ENCODE peak calls at places on chromosomes 6 and 20, in ten cellular contexts. I is HepG2, E is HCT116, Q is stomach, V is prostate gland, B is upper lobe of left lung, W is GM23338, A is GM12878, U is spleen, M is transverse colon. Z is an unnamed sample. For H3K4me1, the result is how much of the 10 kb centered on the place peaks cover.

GRCh38 chr20:24783631-24784492 is 165.2 kb upstream of the CST7 start:
- DNase-seq in I (peak), U (peak), M (peak), B (no peak), E (no peak), W (peak), V (no peak), A (peak), Q (peak), Z (peak)

GRCh38 chr6:170099387-170099786 is 191.5 kb downstream of the DLL1 start:
- DNase-seq in A (no peak), V (no peak), E (no peak), Q (peak), I (no peak), B (peak), M (no peak), U (peak), W (no peak), Z (peak)

GRCh38 chr6:71347119-71347518 is 58.5 kb downstream of the OGFRL1 start:
- DNase-seq in U (no peak), M (no peak), B (no peak), A (no peak), E (no peak), Q (no peak), W (no peak), I (no peak), V (no peak), Z (no peak)

GRCh38 chr6:134063121-134063965 is 10.9 kb upstream of the SLC2A12 start:
- DNase-seq in W (peak), A (no peak), V (no peak), E (no peak), B (no peak), U (no peak), I (peak), Q (no peak), M (no peak), Z (no peak)

GRCh38 chr6:41734666-41735426 is 562 bp downstream of the TFEB start:
- DNase-seq in W (peak), A (no peak), U (peak), E (peak), I (peak), Q (peak), B (peak), M (peak), V (peak), Z (peak)

GRCh38 chr20:31708839-31709534 is 13.7 kb downstream of the BCL2L1 start:
- DNase-seq in E (no peak), W (peak), U (peak), Q (peak), V (no peak), I (no peak), B (peak), A (no peak), M (no peak), Z (peak)

GRCh38 chr6:144149894-144150672 is at the start of gene STX11:
- DNase-seq in B (peak), Q (peak), U (peak), W (peak), A (peak), V (peak), E (no peak), I (no peak), M (peak), Z (peak)

GRCh38 chr6:100479180-100480035 is 14.7 kb upstream of the SIM1 start:
- DNase-seq in M (no peak), I (peak), V (no peak), W (peak), U (no peak), Q (no peak), A (peak), B (no peak), E (peak), Z (no peak)

GRCh38 chr20:45372241-45372640 is 5.9 kb downstream of the TP53TG5 start:
- DNase-seq in E (no peak), Q (no peak), I (no peak), U (no peak), M (no peak), W (no peak), B (peak), A (no peak), V (no peak), Z (no peak)

GRCh38 chr6:156582509-156582992 is 194.6 kb upstream of the ARID1B start:
- DNase-seq in M (peak), U (no peak), A (no peak), I (no peak), W (no peak), V (no peak), E (no peak), B (no peak), Q (no peak), Z (no peak)

GRCh38 chr6:123569575-123569974 is 67.2 kb downstream of the TRDN start:
- DNase-seq in V (no peak), A (no peak), E (no peak), Q (no peak), U (no peak), M (no peak), I (no peak), B (no peak), W (no peak), Z (no peak)

GRCh38 chr6:156559151-156559690 is 218.0 kb upstream of the ARID1B start:
- DNase-seq in B (no peak), Q (no peak), V (no peak), U (peak), I (no peak), W (no peak), E (no peak), A (no peak), M (no peak), Z (no peak)

GRCh38 chr6:19333936-19334335 is 503.2 kb upstream of the ID4 start:
- DNase-seq in W (no peak), M (no peak), A (no peak), Q (no peak), I (no peak), B (no peak), V (no peak), U (no peak), E (no peak), Z (no peak)

GRCh38 chr6:112935402-112936078 is 588.4 kb downstream of the RFPL4B start:
- DNase-seq in W (no peak), Q (no peak), E (no peak), M (no peak), I (no peak), U (no peak), V (no peak), A (no peak), B (no peak), Z (no peak)

GRCh38 chr6:37456126-37456525 is 23.1 kb downstream of the CMTR1 start:
- DNase-seq in W (no peak), A (no peak), V (no peak), B (no peak), U (no peak), E (no peak), I (no peak), M (no peak), Q (no peak), Z (no peak)

GRCh38 chr6:83199865-83200230 is 6.7 kb downstream of the RWDD2A start:
- DNase-seq in I (no peak), W (no peak), V (no peak), M (no peak), E (no peak), B (no peak), A (no peak), Q (no peak), U (no peak), Z (no peak)

GRCh38 chr6:14466278-14466677 is 348.7 kb downstream of the CD83 start:
- DNase-seq in W (no peak), M (no peak), U (no peak), I (no peak), V (no peak), A (no peak), E (no peak), Q (no peak), B (no peak), Z (no peak)

GRCh38 chr6:150184850-150185480 is 42.1 kb downstream of the PPP1R14C start:
- DNase-seq in I (no peak), U (no peak), B (no peak), E (no peak), A (peak), V (no peak), M (no peak), W (no peak), Q (no peak), Z (no peak)

GRCh38 chr20:47389867-47390347 is 33.4 kb upstream of the ZMYND8 start:
- DNase-seq in U (no peak), V (no peak), A (no peak), M (no peak), B (no peak), Q (no peak), W (no peak), I (no peak), E (no peak), Z (no peak)

GRCh38 chr6:33904050-33904827 is 100.4 kb upstream of the MLN start:
- DNase-seq in I (no peak), Q (no peak), B (no peak), E (no peak), A (peak), W (no peak), U (peak), V (no peak), M (peak), Z (no peak)

GRCh38 chr6:33907227-33907626 is 103.4 kb upstream of the MLN start:
- DNase-seq in M (no peak), Q (no peak), W (no peak), U (no peak), V (no peak), I (no peak), E (no peak), B (no peak), A (no peak), Z (no peak)

GRCh38 chr6:33906413-33906812 is 102.6 kb upstream of the MLN start:
- DNase-seq in B (no peak), U (no peak), W (no peak), M (no peak), A (no peak), V (peak), I (no peak), Q (no peak), E (no peak), Z (no peak)

GRCh38 chr6:33903579-33903978 is 99.8 kb upstream of the MLN start:
- DNase-seq in B (no peak), E (no peak), A (no peak), W (no peak), Q (no peak), M (no peak), V (no peak), I (no peak), U (no peak), Z (no peak)

DNA sequence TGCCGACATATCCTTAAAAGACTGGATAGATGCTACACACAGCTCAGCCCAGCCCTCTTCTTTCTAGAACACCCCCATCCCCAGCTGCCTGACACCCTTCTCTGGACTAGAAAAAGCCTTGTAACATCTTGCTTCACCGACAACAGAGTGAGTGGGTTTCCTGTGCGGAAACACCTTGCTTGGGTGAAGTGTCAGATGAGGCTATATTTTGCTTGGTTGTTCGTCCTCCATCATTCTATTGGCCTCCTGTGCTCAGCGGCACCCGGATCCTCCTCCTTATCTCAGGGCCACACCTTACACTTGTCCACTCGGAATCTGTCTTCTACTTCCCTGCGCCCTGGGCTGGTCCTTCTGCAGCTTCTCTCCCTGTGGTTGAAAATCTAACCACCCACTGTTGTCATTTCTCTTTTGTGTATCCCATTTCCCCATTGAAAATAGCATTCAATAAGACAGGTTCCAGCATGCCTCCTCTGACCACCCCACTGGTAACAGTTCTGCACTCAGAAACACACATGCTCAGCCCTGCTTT is 101.3 kb upstream of the MLN start:
- DNase-seq in E (no peak), M (no peak), W (no peak), I (no peak), B (no peak), Q (no peak), U (peak), A (peak), V (no peak), Z (no peak)
- TF ChIP-seq POLR2AphosphoS5 in E (no peak), M (no peak), W (no peak), I (no peak), B (no peak), Q (no peak), U (no peak), A (no peak), V (no peak), Z (no peak)

GRCh38 chr20:34624628-34625027 is 52.3 kb downstream of the PIGU start:
- DNase-seq in Q (no peak), M (no peak), E (no peak), B (no peak), A (no peak), V (peak), U (no peak), W (no peak), I (no peak), Z (no peak)
- H3K4me1 ChIP-seq in Q (under half), M (under half), E (under half), B (under half), A (under half), V (under half), U (under half), W (under half), I (half or more), Z (under half)

DNA sequence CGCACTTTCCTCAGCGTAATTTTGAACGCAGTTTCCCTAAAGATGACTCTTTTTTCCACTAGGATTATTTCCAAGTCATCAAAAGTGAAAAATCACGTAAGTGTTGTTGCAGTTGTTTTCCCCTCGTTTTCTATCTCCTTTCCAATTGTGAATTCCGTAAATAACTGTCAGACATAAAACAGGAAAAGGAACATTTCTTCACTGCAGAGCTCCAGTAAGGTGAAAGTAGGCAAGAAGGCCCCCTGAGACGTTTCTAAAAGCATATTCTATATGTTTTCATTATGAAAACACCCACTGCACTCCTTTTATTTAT is 17.7 kb downstream of the HIVEP2 start:
- DNase-seq in E (no peak), V (no peak), I (no peak), B (no peak), M (no peak), W (no peak), Q (no peak), U (no peak), A (no peak), Z (no peak)
- H3K27ac ChIP-seq in E (peak), V (peak), I (peak), B (peak), M (peak), W (peak), Q (peak), U (peak), A (peak), Z (peak)

DNA sequence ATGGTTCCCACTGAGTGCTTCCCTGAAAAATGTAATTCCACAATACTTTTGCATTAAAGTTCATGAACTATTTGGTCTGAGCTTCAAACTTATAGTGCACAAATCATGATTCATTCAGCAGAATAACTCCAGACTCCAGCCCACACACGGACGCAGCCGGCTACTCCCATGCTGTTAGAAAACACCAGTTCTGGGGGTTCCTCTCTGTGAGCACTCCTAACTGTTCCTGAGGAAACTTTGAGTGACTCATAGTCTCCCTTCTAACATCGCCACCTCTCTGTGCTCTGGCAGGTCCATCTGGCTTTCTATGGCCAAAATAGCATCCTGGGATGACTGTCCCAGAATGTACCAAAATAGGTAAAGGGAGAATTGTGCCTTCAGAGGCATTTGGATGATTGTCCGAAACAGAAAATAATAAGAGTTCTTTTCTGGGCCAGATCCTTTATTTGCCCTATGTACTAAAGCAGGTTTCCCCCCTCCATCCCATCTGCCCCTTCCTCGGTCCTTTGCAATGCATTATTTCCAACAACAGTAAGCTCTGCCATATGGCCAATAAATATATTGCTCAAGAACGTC is 32.3 kb upstream of the LY86 start:
- DNase-seq in W (no peak), U (no peak), A (no peak), I (no peak), E (no peak), B (no peak), M (no peak), V (no peak), Q (no peak), Z (no peak)
- TF ChIP-seq POLR2AphosphoS5 in W (no peak), U (no peak), A (no peak), I (no peak), E (no peak), B (no peak), M (no peak), V (no peak), Q (no peak), Z (no peak)

Z was measured in sigmoid colon.